ENCODE peak calls at places on chromosome 7, in six cellular contexts. I is HEK293T; B is activated effector memory CD4-positive, alpha-beta T cell treated with anti-CD3 and anti-CD28 coated beads, Interleukin-2, amount 50 U/mL, for 16 hours; X is heart left ventricle; G is stimulated activated naive B cell treated with anti-CD40 and anti-IgM and Interleukin-4, amounts not matched to agents 10 μg/mL and 1 μg/mL and 100 μg/mL, for 72 hours; Q is activated CD8-positive, alpha-beta memory T cell treated with anti-CD3 and anti-CD28 coated beads for 4 hours. M is an unnamed sample.

GRCh38 chr7:49878627-49879026 is 105.2 kb downstream of the VWC2 start:
- DNase-seq in I (no peak), Q (no peak), G (no peak), X (no peak), B (no peak), M (no peak)

GRCh38 chr7:131166066-131166465 is 161.6 kb upstream of the MKLN1 start:
- DNase-seq in G (no peak), I (no peak), Q (no peak), X (no peak), B (no peak), M (no peak)

GRCh38 chr7:104898434-104898833 is 115.6 kb upstream of the KMT2E start:
- DNase-seq in G (no peak), X (no peak), I (no peak), Q (no peak), B (no peak), M (no peak)

GRCh38 chr7:70093496-70093895 is 495.2 kb downstream of the AUTS2 start:
- DNase-seq in I (no peak), Q (no peak), X (no peak), G (no peak), B (no peak), M (no peak)

GRCh38 chr7:126690848-126691751 is 561.6 kb downstream of the GRM8 start:
- DNase-seq in B (no peak), I (no peak), G (no peak), X (no peak), Q (no peak), M (no peak)

GRCh38 chr7:128155100-128155763 is 85.8 kb upstream of the LEP start:
- DNase-seq in X (no peak), I (no peak), G (no peak), Q (no peak), B (peak), M (no peak)

GRCh38 chr7:132783824-132784223 is 207.6 kb upstream of the PLXNA4 start:
- DNase-seq in X (no peak), I (no peak), G (no peak), Q (no peak), B (no peak), M (no peak)

GRCh38 chr7:122412441-122412840 is 107.9 kb upstream of the FEZF1 start:
- DNase-seq in X (no peak), I (no peak), B (no peak), Q (no peak), G (no peak), M (no peak)

GRCh38 chr7:6160191-6160623 is 112.2 kb downstream of the CYTH3 start:
- DNase-seq in I (peak), G (no peak), B (no peak), X (peak), Q (no peak), M (peak)

GRCh38 chr7:44162179-44162578 is 21.0 kb upstream of the MYL7 start:
- DNase-seq in B (peak), X (no peak), Q (no peak), I (no peak), G (no peak), M (no peak)

GRCh38 chr7:115679976-115680375 is 350.6 kb downstream of the TFEC start:
- DNase-seq in I (peak), B (no peak), G (no peak), Q (no peak), X (no peak), M (no peak)